ENCODE peak calls at places on chromosomes 16 and 17, in four cellular contexts. J is upper lobe of right lung, Y is colonic mucosa, U is SJSA1. B is an unnamed sample. For H3K4me1, the result is how much of the 10 kb centered on the place peaks cover.

GRCh38 chr16:56041556-56042140 is 149.6 kb upstream of the GNAO1 start:
- DNase-seq in J (no peak), Y (no peak), U (no peak), B (peak)

GRCh38 chr16:22300427-22301071 is 3.3 kb downstream of the POLR3E start:
- DNase-seq in J (no peak), Y (peak), U (peak), B (peak)

GRCh38 chr16:7268182-7268581 is 64.5 kb upstream of the RBFOX1 start:
- DNase-seq in J (no peak), Y (peak), U (no peak), B (peak)

GRCh38 chr17:7021993-7022778 is 664 bp upstream of the BCL6B start:
- DNase-seq in J (peak), Y (peak), U (peak), B (peak)

GRCh38 chr16:53290520-53290919 is 143.8 kb upstream of the RBL2 start:
- DNase-seq in J (no peak), Y (no peak), U (no peak), B (no peak)

GRCh38 chr16:77724174-77724573 is 1.9 kb downstream of the NUDT7 start:
- DNase-seq in J (no peak), Y (no peak), U (no peak), B (no peak)

GRCh38 chr17:76103274-76104139 is at the start of gene EXOC7:
- DNase-seq in J (peak), Y (peak), U (peak), B (peak)

GRCh38 chr16:75116081-75116910 is at the start of gene LDHD:
- DNase-seq in J (peak), Y (peak), U (no peak), B (peak)

DNA sequence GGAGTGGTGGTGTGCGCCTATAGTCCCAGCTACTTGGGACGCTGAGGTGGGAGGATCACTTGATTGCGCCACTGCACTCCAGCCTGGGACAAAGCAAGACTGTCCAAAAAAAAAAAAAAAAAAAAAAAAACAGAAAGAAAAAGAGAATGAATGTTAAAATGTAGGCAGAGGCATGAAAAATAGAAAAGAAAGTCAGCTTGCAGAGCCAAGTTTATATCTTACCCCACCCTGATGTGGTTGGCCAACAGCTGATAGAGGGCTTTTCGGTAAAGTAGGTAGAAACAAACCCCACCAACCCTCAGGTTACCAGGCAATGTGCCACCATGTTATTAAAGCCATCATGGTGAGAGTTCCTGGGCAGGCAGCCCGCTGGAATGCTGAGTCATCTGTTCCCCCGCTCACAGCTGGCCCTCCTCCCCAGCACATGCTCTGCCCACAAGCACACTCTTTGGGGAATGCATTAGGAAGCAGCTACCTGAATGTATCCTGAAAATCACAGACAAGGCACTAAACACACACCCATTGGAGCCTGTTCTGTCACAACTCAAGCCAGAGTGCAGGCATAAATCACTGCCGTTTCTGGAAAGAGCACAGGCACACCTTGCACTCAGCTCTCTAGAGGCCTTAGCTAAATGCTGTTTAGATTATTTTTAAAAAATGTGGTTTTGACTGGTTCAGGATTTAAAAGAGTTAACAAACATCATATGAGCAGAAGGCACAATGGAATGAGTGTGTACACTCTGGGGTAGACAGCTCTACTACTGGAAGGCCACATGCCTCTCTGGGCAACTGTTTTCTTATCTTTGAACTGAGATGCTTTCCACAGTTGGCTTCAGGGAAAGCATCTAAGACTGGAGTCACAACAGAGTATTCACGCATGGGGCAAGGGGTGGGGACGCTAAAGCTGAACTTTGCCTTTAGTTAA is 128.5 kb downstream of the PARN start:
- DNase-seq in J (peak), Y (peak), U (peak), B (peak)
- H3K4me1 ChIP-seq in J (under half), Y (under half), U (under half), B (under half)

GRCh38 chr16:11742536-11743307 is at the start of gene TXNDC11:
- DNase-seq in J (peak), Y (peak), U (peak), B (peak)

GRCh38 chr16:11738742-11739544 is 3.7 kb downstream of the TXNDC11 start:
- DNase-seq in J (no peak), Y (no peak), U (no peak), B (no peak)

GRCh38 chr16:11742041-11742535 is 569 bp downstream of the TXNDC11 start:
- DNase-seq in J (peak), Y (peak), U (no peak), B (peak)

GRCh38 chr16:11737678-11738077 is 5.0 kb downstream of the TXNDC11 start:
- DNase-seq in J (no peak), Y (no peak), U (no peak), B (no peak)

GRCh38 chr16:11740567-11740966 is 2.1 kb downstream of the TXNDC11 start:
- DNase-seq in J (no peak), Y (no peak), U (no peak), B (no peak)
- H3K4me1 ChIP-seq in J (half or more), Y (under half), U (under half), B (half or more)

DNA sequence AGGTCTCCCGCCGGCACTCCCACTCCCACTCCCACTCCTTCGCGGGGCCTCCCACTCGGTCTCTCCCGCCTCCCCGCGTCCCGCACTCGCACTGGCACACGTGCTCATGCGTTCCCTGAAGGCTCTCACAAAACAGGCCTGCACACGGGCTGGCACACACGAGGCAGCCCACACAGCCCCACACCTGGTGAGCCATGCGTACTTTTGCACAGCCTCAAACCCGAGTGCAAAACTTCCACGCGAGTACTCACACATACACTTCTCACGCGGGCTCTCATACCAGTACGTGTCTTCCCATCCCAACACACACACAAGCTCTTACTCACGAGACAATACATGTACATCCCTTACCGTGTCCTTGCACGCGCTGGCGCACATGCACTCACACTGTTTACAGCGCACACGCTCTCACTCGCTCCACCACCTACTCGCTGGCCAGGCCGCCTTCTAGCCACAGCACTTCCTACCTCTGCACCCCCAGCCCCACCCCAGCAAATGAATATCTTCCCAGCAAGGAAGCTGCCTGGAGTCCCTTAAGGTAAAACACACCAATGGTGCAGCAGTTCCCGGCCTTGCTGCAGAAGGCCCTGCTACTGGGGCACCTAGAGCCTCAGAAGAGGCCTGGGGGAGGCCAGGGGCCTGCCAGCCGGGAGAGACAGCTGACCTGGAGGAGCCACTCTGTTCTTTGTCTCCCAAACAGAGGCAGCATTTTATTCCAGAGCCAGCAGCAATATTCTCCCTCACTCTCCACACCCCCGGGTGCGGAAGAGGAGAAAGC is 533 bp upstream of the KIFC3 start:
- DNase-seq in J (no peak), Y (no peak), U (no peak), B (no peak)
- H3K4me1 ChIP-seq in J (half or more), Y (under half), U (half or more), B (half or more)

GRCh38 chr16:87469186-87469585 is 23.6 kb downstream of the ZCCHC14 start:
- DNase-seq in J (no peak), Y (no peak), U (no peak), B (no peak)

GRCh38 chr16:87465306-87465705 is 27.5 kb downstream of the ZCCHC14 start:
- DNase-seq in J (peak), Y (peak), U (no peak), B (peak)

GRCh38 chr16:87468550-87468949 is 24.3 kb downstream of the ZCCHC14 start:
- DNase-seq in J (no peak), Y (no peak), U (no peak), B (no peak)

GRCh38 chr16:87464691-87465300 is 28.0 kb downstream of the ZCCHC14 start:
- DNase-seq in J (peak), Y (peak), U (peak), B (peak)

DNA sequence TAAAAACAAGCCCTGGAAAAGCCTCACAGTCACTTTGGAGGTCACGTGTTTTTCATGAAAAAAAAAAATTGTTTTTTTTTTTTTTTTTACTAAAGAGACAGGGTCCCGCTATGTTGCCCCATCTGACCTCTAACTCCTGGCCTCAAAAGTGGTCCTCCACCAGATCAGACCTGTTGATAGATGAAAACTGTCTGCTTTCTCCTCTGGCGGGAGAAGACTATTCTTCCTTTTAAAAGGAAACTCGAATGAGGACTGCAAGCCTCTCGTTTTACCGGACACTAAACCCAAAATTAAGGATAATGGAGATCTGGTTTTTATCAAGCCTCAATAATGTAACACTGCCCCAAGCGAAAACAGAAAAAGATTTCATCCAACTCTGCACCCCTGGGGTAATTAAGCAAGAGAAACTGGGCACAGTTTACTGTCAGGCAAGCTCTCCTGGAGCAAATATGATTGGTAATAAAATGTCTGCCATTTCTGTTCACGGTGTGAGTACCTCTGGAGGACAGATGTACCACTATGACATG is 25.8 kb downstream of the ZCCHC14 start:
- DNase-seq in J (no peak), Y (no peak), U (no peak), B (no peak)
- H3K4me1 ChIP-seq in J (half or more), Y (under half), U (under half), B (under half)

DNA sequence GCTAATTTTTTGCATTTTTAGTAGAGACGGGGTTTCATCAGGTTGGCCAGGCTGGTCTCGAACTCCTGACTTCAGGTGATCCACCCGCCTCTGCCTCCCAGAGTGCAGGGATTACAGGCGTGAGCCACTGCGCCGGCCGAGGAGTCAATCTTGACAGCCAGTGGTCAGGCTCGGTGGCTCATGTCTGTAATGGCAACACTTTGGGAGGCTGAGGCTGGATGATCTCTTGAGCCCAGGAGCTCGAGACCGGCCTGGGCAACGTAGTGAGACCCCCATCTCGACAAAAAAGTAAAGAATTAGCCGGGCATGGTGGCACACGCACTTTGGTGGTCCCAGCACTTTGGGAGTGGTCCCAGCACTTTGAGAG is 608 bp upstream of the PGS1 start:
- DNase-seq in J (no peak), Y (no peak), U (peak), B (no peak)
- H3K4me1 ChIP-seq in J (half or more), Y (under half), U (half or more), B (under half)

DNA sequence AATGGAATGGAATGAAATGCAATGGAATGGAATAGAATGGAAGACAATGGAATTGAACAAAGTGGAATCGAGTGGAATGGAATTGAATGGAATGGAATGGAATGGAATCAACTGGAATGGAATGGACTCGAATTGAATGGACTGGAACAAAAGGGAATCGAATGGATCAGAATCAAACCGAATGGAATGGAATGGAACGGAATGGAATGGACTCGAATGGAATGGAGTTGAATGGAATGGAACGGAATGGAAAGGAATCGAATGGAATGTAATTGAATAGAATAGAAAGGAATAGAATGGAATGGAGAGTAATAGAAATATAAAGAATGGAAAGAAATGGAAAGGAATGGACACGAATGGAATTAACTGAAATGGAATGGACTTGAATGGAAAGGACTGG is 475.2 kb upstream of the WSB1 start:
- DNase-seq in J (no peak), Y (no peak), U (no peak), B (no peak)
- H3K4me1 ChIP-seq in J (under half), Y (under half), U (under half), B (under half)